ENCODE peak calls at places on chromosomes 13 and 19, in five cellular contexts. E, I, S, J and U are unnamed samples.

GRCh38 chr13:49681837-49682236 is 9.4 kb downstream of the EBPL start:
- DNase-seq in E (no peak), J (no peak), S (no peak), I (peak), U (no peak)

GRCh38 chr19:13909430-13909829 is 3.4 kb downstream of the CC2D1A start:
- DNase-seq in S (no peak), I (no peak), J (no peak), E (no peak), U (no peak)

GRCh38 chr13:97417698-97418097 is 16.3 kb upstream of the RAP2A start:
- DNase-seq in S (no peak), E (no peak), J (no peak), I (no peak), U (no peak)

GRCh38 chr13:95256086-95256485 is 45.2 kb downstream of the ABCC4 start:
- DNase-seq in E (no peak), I (peak), J (no peak), S (no peak), U (no peak)

GRCh38 chr13:105825071-105825470 is 710.4 kb downstream of the EFNB2 start:
- DNase-seq in I (no peak), S (no peak), J (no peak), E (no peak), U (no peak)

GRCh38 chr13:42835012-42835411 is 53.6 kb downstream of the FAM216B start:
- DNase-seq in I (no peak), J (no peak), E (no peak), S (no peak), U (no peak)

GRCh38 chr19:16363133-16363851 is 38.7 kb downstream of the KLF2 start:
- DNase-seq in S (no peak), J (no peak), E (no peak), I (no peak), U (no peak)

GRCh38 chr19:57559008-57559403 is 657 bp downstream of the ZNF550 start:
- DNase-seq in J (no peak), I (no peak), S (peak), E (no peak), U (peak)

GRCh38 chr19:1924320-1924961 is 16.5 kb upstream of the CSNK1G2 start:
- DNase-seq in E (no peak), J (no peak), I (no peak), S (no peak), U (no peak)

GRCh38 chr19:47637550-47637949 is 28.6 kb downstream of the BICRA start:
- DNase-seq in S (no peak), J (no peak), E (no peak), I (no peak), U (no peak)

GRCh38 chr19:14906711-14907110 is 20.8 kb upstream of the OR7A17 start:
- DNase-seq in E (no peak), I (no peak), S (no peak), J (no peak), U (no peak)

GRCh38 chr13:47250141-47250540 is 353.3 kb upstream of the HTR2A start:
- DNase-seq in S (no peak), E (no peak), I (peak), J (no peak), U (no peak)

GRCh38 chr13:89199138-89199537 is 1528.0 kb downstream of the SLITRK5 start:
- DNase-seq in S (no peak), J (no peak), I (no peak), E (no peak), U (no peak)

GRCh38 chr19:36013280-36014028 is 559 bp downstream of the ALKBH6 start:
- DNase-seq in S (no peak), E (no peak), J (no peak), I (no peak), U (no peak)

GRCh38 chr13:109862627-109863026 is 76.2 kb upstream of the IRS2 start:
- DNase-seq in E (no peak), S (no peak), I (peak), J (no peak), U (no peak)

GRCh38 chr13:79226938-79227337 is 179.1 kb downstream of the RBM26 start:
- DNase-seq in E (no peak), I (no peak), S (no peak), J (no peak), U (no peak)

GRCh38 chr13:49498211-49498610 is 2.5 kb downstream of the PHF11 start:
- DNase-seq in S (no peak), J (no peak), E (no peak), I (no peak), U (no peak)

GRCh38 chr19:46478356-46478986 is 7.1 kb upstream of the PNMA8A start:
- DNase-seq in J (no peak), I (peak), E (no peak), S (no peak), U (peak)

GRCh38 chr13:51278426-51279130 is 56.4 kb downstream of the FAM124A start:
- DNase-seq in I (no peak), E (no peak), S (no peak), J (no peak), U (no peak)

GRCh38 chr13:68715651-68716050 is 1392.0 kb upstream of the ATXN8OS start:
- DNase-seq in J (no peak), S (no peak), I (no peak), E (no peak), U (no peak)

GRCh38 chr19:1864480-1865171 is 1.2 kb upstream of the KLF16 start:
- DNase-seq in J (no peak), S (peak), E (no peak), I (peak), U (peak)

GRCh38 chr13:60090579-60090978 is 73.1 kb downstream of the DIAPH3 start:
- DNase-seq in S (no peak), I (peak), J (no peak), E (no peak), U (no peak)

GRCh38 chr13:79309690-79310089 is 96.4 kb downstream of the RBM26 start:
- DNase-seq in E (no peak), I (no peak), S (no peak), J (no peak), U (no peak)

GRCh38 chr19:51460164-51460992 is 2.1 kb upstream of the SIGLEC8 start:
- DNase-seq in I (peak), J (no peak), E (no peak), S (no peak), U (no peak)

GRCh38 chr13:70311175-70311574 is 202.9 kb upstream of the KLHL1 start:
- DNase-seq in J (no peak), E (no peak), I (no peak), S (no peak), U (no peak)

GRCh38 chr19:17752865-17753639 is 1.8 kb downstream of the FCHO1 start:
- DNase-seq in I (no peak), J (no peak), S (no peak), E (no peak), U (no peak)

GRCh38 chr19:4534836-4535658 is at the start of gene PLIN5:
- DNase-seq in S (peak), J (peak), I (peak), E (no peak), U (no peak)

GRCh38 chr19:33134571-33135041 is 2.7 kb downstream of the WDR88 start:
- DNase-seq in J (no peak), I (no peak), E (no peak), S (no peak), U (peak)

GRCh38 chr19:43777163-43777700 is 3.5 kb downstream of the KCNN4 start:
- DNase-seq in I (peak), S (no peak), J (no peak), E (peak), U (peak)

GRCh38 chr19:49512970-49513745 is 697 bp downstream of the FCGRT start:
- DNase-seq in E (no peak), I (no peak), S (peak), J (no peak), U (peak)
- H3K4me3 ChIP-seq in E (peak), I (peak), S (peak), J (peak), U (no peak)

GRCh38 chr13:33110713-33111413 is 94.6 kb downstream of the KL start:
- DNase-seq in J (no peak), I (peak), S (peak), E (no peak), U (no peak)

GRCh38 chr13:33111414-33112110 is 95.3 kb downstream of the KL start:
- DNase-seq in J (no peak), E (no peak), S (peak), I (peak), U (no peak)

GRCh38 chr13:33109801-33110200 is 93.6 kb downstream of the KL start:
- DNase-seq in I (no peak), J (no peak), S (no peak), E (no peak), U (no peak)

GRCh38 chr13:33109319-33109718 is 93.1 kb downstream of the KL start:
- DNase-seq in J (no peak), E (no peak), S (no peak), I (no peak), U (no peak)

GRCh38 chr13:33110386-33110712 is 94.1 kb downstream of the KL start:
- DNase-seq in E (no peak), S (no peak), J (no peak), I (no peak), U (no peak)
- H3K27ac ChIP-seq in E (no peak), S (peak), J (peak), I (peak), U (no peak)

DNA sequence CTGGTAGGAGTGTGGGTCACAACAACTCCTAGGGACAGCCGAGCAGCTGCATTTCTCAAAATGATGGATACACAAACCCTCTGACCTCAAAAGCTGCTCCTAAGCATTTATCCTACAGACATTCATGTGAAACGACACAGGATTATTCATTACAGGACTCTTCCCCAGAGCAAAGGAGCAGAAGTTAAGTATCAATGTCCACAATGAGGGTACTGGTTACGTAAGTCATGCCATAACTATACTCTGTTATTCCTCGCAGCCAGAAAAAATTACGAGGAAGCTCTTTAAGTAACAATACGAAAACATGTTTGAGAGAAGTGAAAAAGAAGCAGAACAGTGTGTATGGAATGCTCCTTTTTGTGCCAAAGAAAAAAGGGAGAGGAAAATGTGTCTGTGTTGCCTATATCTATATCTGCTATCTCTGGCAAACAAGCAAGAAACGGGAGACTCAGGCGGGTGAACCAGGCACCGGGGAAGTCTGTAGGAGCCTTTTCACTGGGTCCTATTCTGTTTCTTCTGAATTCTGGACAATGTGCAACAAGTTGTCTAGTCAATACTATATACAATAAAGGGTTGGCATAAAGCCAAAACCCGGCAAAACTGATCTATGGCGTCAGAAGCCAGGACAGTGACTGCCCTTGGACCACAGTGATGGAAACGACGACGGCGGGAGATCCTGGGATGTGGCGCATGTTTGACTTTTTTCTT is 1.3 kb downstream of the ISOC2 start:
- DNase-seq in J (no peak), I (peak), E (no peak), S (no peak), U (no peak)
- H3K4me3 ChIP-seq in J (peak), I (peak), E (no peak), S (no peak), U (no peak)

GRCh38 chr13:32587774-32588165 is 1.5 kb downstream of the PDS5B start:
- DNase-seq in E (no peak), S (no peak), I (peak), J (no peak), U (no peak)

GRCh38 chr13:32587014-32587773 is 942 bp downstream of the PDS5B start:
- DNase-seq in E (peak), J (no peak), I (peak), S (peak), U (peak)

GRCh38 chr13:32582991-32583390 is 3.3 kb upstream of the PDS5B start:
- DNase-seq in J (no peak), S (no peak), E (no peak), I (no peak), U (no peak)

GRCh38 chr13:32586022-32586900 is at the start of gene PDS5B:
- DNase-seq in E (peak), S (peak), J (peak), I (peak), U (peak)

DNA sequence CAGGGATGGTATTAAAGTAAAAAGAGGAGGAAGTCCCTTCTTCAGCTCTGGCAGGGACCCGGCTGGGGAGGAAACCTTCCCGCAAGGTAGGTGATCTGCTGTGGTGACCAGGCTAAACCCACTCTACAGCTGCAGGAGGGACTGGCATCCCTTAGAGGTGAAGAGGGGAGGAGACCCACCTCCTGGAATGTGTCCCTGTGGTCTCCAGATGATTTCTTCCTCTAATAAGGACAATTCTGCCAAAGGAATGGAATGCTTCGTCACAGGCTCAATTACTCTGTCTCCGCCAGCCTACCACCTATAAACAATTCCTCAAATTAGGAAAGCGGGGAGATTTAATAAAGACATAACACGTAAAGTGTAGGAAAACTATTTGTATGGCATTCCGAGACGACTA is 629 bp upstream of the PDS5B start:
- DNase-seq in J (no peak), S (no peak), I (no peak), E (no peak), U (peak)
- H3K27ac ChIP-seq in J (no peak), S (peak), I (no peak), E (peak), U (peak)

DNA sequence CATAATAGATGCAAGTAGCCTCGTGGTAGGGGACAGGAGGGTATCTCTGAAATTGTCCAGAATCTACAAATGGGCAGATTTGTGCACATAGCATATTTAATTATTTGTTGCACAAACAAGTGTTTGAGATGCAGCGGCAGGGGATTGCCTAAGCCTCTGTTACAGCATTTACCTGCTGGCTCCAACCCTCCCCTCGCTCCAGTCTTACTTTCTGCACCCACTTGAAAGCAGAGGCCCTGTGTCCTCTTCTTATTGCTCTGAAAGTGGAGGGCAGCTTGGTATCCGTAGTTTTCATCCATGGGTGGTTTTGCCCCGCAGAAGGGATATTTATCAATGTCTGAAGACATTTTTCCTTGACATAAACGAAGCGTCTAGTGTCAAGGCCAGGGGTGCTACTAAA is 73.0 kb upstream of the STK24 start:
- DNase-seq in S (no peak), E (no peak), J (no peak), I (no peak), U (no peak)
- H3K4me3 ChIP-seq in S (no peak), E (no peak), J (no peak), I (no peak), U (no peak)